ENCODE peak calls at places on chromosomes 6 and 20, in five cellular contexts. V, J, X, P and K are unnamed samples.

GRCh38 chr6:32867022-32867477 is 13.1 kb downstream of the PSMB9 start:
- DNase-seq in V (no peak), J (no peak), X (no peak), P (no peak), K (no peak)

GRCh38 chr20:39263076-39263475 is 300.9 kb downstream of the DHX35 start:
- DNase-seq in V (no peak), J (no peak), X (peak), P (no peak), K (no peak)

GRCh38 chr6:157376241-157376640 is 4.7 kb upstream of the ZDHHC14 start:
- DNase-seq in V (no peak), J (no peak), X (no peak), P (no peak), K (no peak)

GRCh38 chr20:14832630-14833029 is 495.2 kb upstream of the FLRT3 start:
- DNase-seq in V (no peak), J (no peak), X (no peak), P (no peak), K (no peak)

GRCh38 chr6:105748737-105749161 is 337.4 kb upstream of the PRDM1 start:
- DNase-seq in V (no peak), J (peak), X (peak), P (no peak), K (no peak)

GRCh38 chr20:49586967-49587587 is 19.1 kb upstream of the PTGIS start:
- DNase-seq in V (no peak), J (no peak), X (peak), P (no peak), K (no peak)

GRCh38 chr6:72530750-72531149 is 91.1 kb upstream of the KCNQ5 start:
- DNase-seq in V (no peak), J (no peak), X (no peak), P (no peak), K (no peak)

GRCh38 chr6:127550403-127550802 is 26.6 kb upstream of the C6orf58 start:
- DNase-seq in V (no peak), J (peak), X (peak), P (no peak), K (no peak)

GRCh38 chr20:25270829-25271251 is 23.0 kb downstream of the PYGB start:
- DNase-seq in V (peak), J (no peak), X (no peak), P (peak), K (peak)

GRCh38 chr6:80638222-80639055 is 532.0 kb downstream of the BCKDHB start:
- DNase-seq in V (no peak), J (peak), X (peak), P (peak), K (no peak)

GRCh38 chr6:137697267-137697938 is 169.7 kb upstream of the TNFAIP3 start:
- DNase-seq in V (no peak), J (peak), X (peak), P (no peak), K (no peak)

GRCh38 chr6:15493437-15494168 is 169.2 kb downstream of the DTNBP1 start:
- DNase-seq in V (no peak), J (no peak), X (peak), P (no peak), K (no peak)

GRCh38 chr6:71248306-71248705 is 40.3 kb upstream of the OGFRL1 start:
- DNase-seq in V (no peak), J (peak), X (peak), P (no peak), K (no peak)

GRCh38 chr6:119542037-119542436 is 192.5 kb upstream of the MAN1A1 start:
- DNase-seq in V (no peak), J (no peak), X (no peak), P (no peak), K (no peak)

GRCh38 chr6:166743415-166743814 is 116.4 kb upstream of the RPS6KA2 start:
- DNase-seq in V (no peak), J (no peak), X (no peak), P (no peak), K (no peak)

GRCh38 chr20:50110141-50111047 is 2.6 kb downstream of the UBE2V1 start:
- DNase-seq in V (no peak), J (no peak), X (peak), P (no peak), K (no peak)

GRCh38 chr20:22446613-22447447 is 137.5 kb downstream of the FOXA2 start:
- DNase-seq in V (no peak), J (no peak), X (no peak), P (no peak), K (no peak)

GRCh38 chr6:118307581-118307980 is 240.5 kb upstream of the PLN start:
- DNase-seq in V (no peak), J (no peak), X (no peak), P (no peak), K (no peak)